ENCODE peak calls at places on chromosomes 6 and 20, in eight cellular contexts. R is adrenal gland; Z is endodermal cell; U is GM23248; X is CD4-positive, CD25-positive, alpha-beta regulatory T cell; C is hepatocyte; L is cardiac muscle cell; W is iPS DF 6.9. Q is an unnamed sample. For H3K36me3 and H3K27me3, the result is how much of the 10 kb centered on the place peaks cover.

GRCh38 chr6:14153228-14153627 is 35.7 kb downstream of the CD83 start:
- DNase-seq in R (no peak), L (no peak), W (no peak), Z (no peak), C (no peak), X (no peak), U (no peak), Q (no peak)

GRCh38 chr6:26233608-26234420 is 131.2 kb upstream of the BTN3A2 start:
- DNase-seq in U (peak), Z (peak), L (peak), W (no peak), R (peak), X (peak), C (no peak), Q (no peak)

GRCh38 chr6:37699138-37699766 is 1.6 kb upstream of the MDGA1 start:
- DNase-seq in W (no peak), C (no peak), U (no peak), R (no peak), L (no peak), X (peak), Z (no peak), Q (no peak)

GRCh38 chr6:130215526-130215925 is 7.2 kb downstream of the SAMD3 start:
- DNase-seq in Z (peak), R (no peak), W (no peak), U (no peak), C (no peak), X (peak), L (no peak), Q (peak)

GRCh38 chr20:32251470-32251869 is 26.0 kb upstream of the KIF3B start:
- DNase-seq in L (no peak), W (no peak), Z (no peak), U (no peak), R (no peak), X (no peak), C (no peak), Q (no peak)

GRCh38 chr6:133551847-133552331 is 310.7 kb downstream of the EYA4 start:
- DNase-seq in W (no peak), R (no peak), X (no peak), Z (peak), U (peak), L (peak), C (peak), Q (peak)

GRCh38 chr6:56347526-56347925 is 100.1 kb upstream of the COL21A1 start:
- DNase-seq in W (no peak), R (no peak), U (peak), L (no peak), C (no peak), Z (no peak), X (no peak), Q (no peak)

GRCh38 chr6:168088161-168089106 is 9.4 kb upstream of the FRMD1 start:
- DNase-seq in R (peak), U (peak), W (no peak), L (peak), X (no peak), Z (peak), C (peak), Q (peak)

GRCh38 chr6:166058064-166058739 is 109.4 kb downstream of the TBXT start:
- DNase-seq in L (peak), C (peak), X (no peak), U (peak), R (peak), Z (no peak), W (no peak), Q (no peak)

GRCh38 chr20:47126709-47127108 is 229.8 kb downstream of the ZMYND8 start:
- DNase-seq in U (peak), R (no peak), C (no peak), L (no peak), X (no peak), Z (no peak), W (no peak), Q (no peak)

GRCh38 chr20:58832442-58832841 is 18.3 kb downstream of the GNAS-AS1 start:
- DNase-seq in C (no peak), U (no peak), L (no peak), X (no peak), W (no peak), Z (no peak), R (no peak), Q (no peak)

GRCh38 chr6:20991910-20992309 is 457.7 kb downstream of the CDKAL1 start:
- DNase-seq in R (no peak), W (no peak), L (no peak), Z (no peak), X (no peak), C (no peak), U (peak), Q (no peak)

GRCh38 chr20:10109621-10110020 is 74.8 kb downstream of the ANKEF1 start:
- DNase-seq in C (no peak), Z (no peak), L (no peak), U (no peak), R (no peak), X (no peak), W (no peak), Q (no peak)

GRCh38 chr6:42197574-42198362 is 3.0 kb upstream of the GUCA1B start:
- DNase-seq in U (peak), X (peak), L (no peak), R (no peak), C (peak), W (no peak), Z (no peak), Q (no peak)

GRCh38 chr6:130969807-130970491 is 93.1 kb downstream of the EPB41L2 start:
- DNase-seq in Z (no peak), R (peak), C (no peak), W (no peak), L (no peak), X (no peak), U (peak), Q (no peak)

GRCh38 chr6:47665112-47665511 is 33.3 kb upstream of the ADGRF4 start:
- DNase-seq in C (peak), Z (no peak), L (no peak), U (no peak), W (no peak), R (no peak), X (no peak), Q (no peak)

GRCh38 chr20:53291548-53291947 is 302.1 kb downstream of the ZNF217 start:
- DNase-seq in R (no peak), Z (peak), W (peak), C (no peak), U (no peak), X (no peak), L (peak), Q (peak)

GRCh38 chr6:109263873-109264700 is 118.2 kb downstream of the CD164 start:
- DNase-seq in W (no peak), R (no peak), X (no peak), C (no peak), Z (no peak), L (no peak), U (no peak), Q (no peak)

GRCh38 chr20:21509597-21510331 is 4.1 kb downstream of the NKX2-2 start:
- DNase-seq in C (no peak), Z (peak), R (no peak), U (peak), L (no peak), X (no peak), W (no peak), Q (peak)
- H3K4me3 ChIP-seq in C (no peak), Z (no peak), R (no peak), U (peak), L (no peak), X (peak), W (no peak), Q (peak)

GRCh38 chr6:98845201-98846020 is 11.0 kb downstream of the POU3F2 start:
- DNase-seq in Z (peak), R (peak), X (peak), L (peak), U (peak), C (peak), W (no peak), Q (peak)
- H3K36me3 ChIP-seq in Z (under half), R (under half), X (under half), L (under half), U (under half), C (under half), W (under half), Q (under half)

GRCh38 chr6:33837070-33837469 is 33.3 kb upstream of the MLN start:
- DNase-seq in W (no peak), L (no peak), C (no peak), Z (no peak), X (no peak), R (no peak), U (no peak), Q (no peak)
- H3K27me3 ChIP-seq in W (under half), L (under half), C (under half), Z (under half), X (under half), R (under half), U (under half), Q (under half)

GRCh38 chr6:138203315-138203714 is 15.0 kb downstream of the PBOV1 start:
- DNase-seq in R (no peak), U (no peak), Z (no peak), W (no peak), X (no peak), C (no peak), L (no peak), Q (no peak)

GRCh38 chr6:138204792-138205384 is 13.4 kb downstream of the PBOV1 start:
- DNase-seq in R (no peak), U (no peak), X (no peak), Z (no peak), L (no peak), C (no peak), W (no peak), Q (no peak)

GRCh38 chr6:138205437-138206094 is 12.7 kb downstream of the PBOV1 start:
- DNase-seq in X (no peak), U (no peak), C (no peak), Z (no peak), R (no peak), L (no peak), W (no peak), Q (no peak)

GRCh38 chr6:138204303-138204702 is 14.0 kb downstream of the PBOV1 start:
- DNase-seq in C (no peak), X (no peak), R (no peak), W (no peak), U (no peak), Z (no peak), L (no peak), Q (no peak)

DNA sequence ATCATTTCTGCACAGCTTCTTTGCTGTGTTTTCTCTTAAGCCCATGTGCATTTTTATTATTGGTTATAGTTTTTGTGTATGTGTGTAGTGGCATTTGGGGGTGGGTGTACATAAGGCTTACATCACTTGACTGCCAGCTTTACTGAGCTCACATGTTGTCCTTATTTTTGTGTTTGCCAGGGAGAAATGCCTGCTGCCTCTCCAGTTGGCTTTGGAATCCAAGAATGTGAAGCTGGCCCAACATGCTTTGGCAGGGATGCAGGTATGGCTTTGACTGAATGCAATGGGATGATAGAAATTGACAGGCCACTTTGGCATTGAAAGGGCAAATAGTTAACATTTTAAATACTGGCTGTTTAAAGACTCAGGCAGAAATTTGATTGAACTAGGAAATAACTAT is 11.4 kb downstream of the PBOV1 start:
- DNase-seq in L (no peak), C (no peak), Z (no peak), X (no peak), R (no peak), W (no peak), U (no peak), Q (no peak)
- H3K4me3 ChIP-seq in L (no peak), C (no peak), Z (no peak), X (no peak), R (no peak), W (no peak), U (no peak), Q (no peak)

DNA sequence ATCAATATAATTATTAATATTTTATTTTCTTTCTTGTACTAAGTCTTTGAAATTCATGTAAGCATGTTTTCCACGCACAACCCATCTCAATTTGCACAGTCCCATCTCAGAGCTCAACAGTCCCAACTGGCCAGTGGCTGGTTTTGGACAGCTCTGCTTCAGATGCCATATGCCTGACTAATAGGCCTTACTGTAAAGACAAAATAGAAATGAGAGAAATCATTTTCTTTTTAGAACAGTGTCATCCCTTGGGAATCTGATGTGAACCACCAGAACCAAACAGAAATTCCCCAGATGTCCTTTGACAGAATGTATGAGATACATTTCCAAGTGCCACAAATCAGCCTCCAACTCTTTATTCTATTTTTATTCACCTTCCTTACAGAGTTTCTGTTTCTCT is 338.9 kb downstream of the ESR1 start:
- DNase-seq in C (no peak), U (peak), W (no peak), X (no peak), R (no peak), L (no peak), Z (no peak), Q (no peak)
- H3K36me3 ChIP-seq in C (under half), U (half or more), W (under half), X (half or more), R (under half), L (under half), Z (under half), Q (under half)

GRCh38 chr20:43361526-43361925 is 96.2 kb upstream of the SRSF6 start:
- DNase-seq in Z (no peak), W (no peak), U (no peak), L (no peak), R (no peak), X (no peak), C (no peak), Q (no peak)

GRCh38 chr20:43365691-43366090 is 92.0 kb upstream of the SRSF6 start:
- DNase-seq in X (no peak), Z (no peak), L (no peak), C (no peak), W (no peak), U (no peak), R (no peak), Q (no peak)

GRCh38 chr20:43360016-43360415 is 97.7 kb upstream of the SRSF6 start:
- DNase-seq in U (no peak), X (no peak), Z (no peak), C (no peak), R (no peak), L (no peak), W (no peak), Q (no peak)

GRCh38 chr20:43364001-43364400 is 93.7 kb upstream of the SRSF6 start:
- DNase-seq in U (no peak), L (no peak), C (no peak), W (no peak), X (no peak), Z (no peak), R (no peak), Q (no peak)

DNA sequence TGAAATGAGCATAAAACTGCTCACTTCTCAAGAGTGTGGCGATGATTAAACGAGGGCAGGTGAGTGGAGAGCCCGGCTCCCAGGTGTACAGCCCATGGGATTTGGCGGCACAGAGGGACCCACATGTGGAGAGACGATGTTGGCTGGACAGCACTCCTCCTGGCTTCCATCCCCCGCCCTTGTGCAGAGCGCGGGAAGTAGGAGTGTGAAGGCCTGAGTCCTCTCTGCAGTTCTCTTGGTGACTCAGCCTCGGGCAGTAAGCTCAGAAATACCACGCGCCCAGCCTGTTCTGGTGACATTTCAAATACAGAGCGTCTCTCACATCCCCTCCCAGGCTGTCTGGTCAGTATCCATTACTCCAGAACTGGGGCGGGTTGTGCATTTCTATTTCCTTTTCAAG is 94.2 kb upstream of the SRSF6 start:
- DNase-seq in C (peak), U (peak), X (no peak), Z (no peak), W (no peak), R (no peak), L (no peak), Q (no peak)
- H3K27me3 ChIP-seq in C (under half), U (under half), X (under half), Z (under half), W (under half), R (under half), L (under half), Q (under half)

Q was measured in H7.